ENCODE peak calls at places on chromosomes 13 and 19, in seven cellular contexts. One of them, this sample, is unnamed.

GRCh38 chr13:72820156-72820897 is 38.4 kb downstream of the PIBF1 start:
- DNase-seq in retinal pigment epithelial cell: peak
- DNase-seq in adrenal gland: no peak
- DNase-seq in GM12878: no peak
- DNase-seq in GM23338: peak
- DNase-seq in brain microvascular endothelial cell: peak
- DNase-seq in heart left ventricle: no peak
- DNase-seq in this sample: peak

GRCh38 chr19:13505761-13506549 is at the start of gene CACNA1A:
- DNase-seq in retinal pigment epithelial cell: no peak
- DNase-seq in adrenal gland: no peak
- DNase-seq in GM12878: no peak
- DNase-seq in GM23338: peak
- DNase-seq in brain microvascular endothelial cell: no peak
- DNase-seq in heart left ventricle: no peak
- DNase-seq in this sample: peak

GRCh38 chr13:49326222-49326917 is 78.6 kb downstream of the CDADC1 start:
- DNase-seq in retinal pigment epithelial cell: no peak
- DNase-seq in adrenal gland: no peak
- DNase-seq in GM12878: no peak
- DNase-seq in GM23338: no peak
- DNase-seq in brain microvascular endothelial cell: no peak
- DNase-seq in heart left ventricle: no peak
- DNase-seq in this sample: no peak

GRCh38 chr19:33171916-33172359 is 22.2 kb upstream of the LRP3 start:
- DNase-seq in retinal pigment epithelial cell: no peak
- DNase-seq in adrenal gland: no peak
- DNase-seq in GM12878: no peak
- DNase-seq in GM23338: no peak
- DNase-seq in brain microvascular endothelial cell: no peak
- DNase-seq in heart left ventricle: no peak
- DNase-seq in this sample: peak

GRCh38 chr13:31361673-31362072 is 161.9 kb downstream of the B3GLCT start:
- DNase-seq in retinal pigment epithelial cell: no peak
- DNase-seq in adrenal gland: no peak
- DNase-seq in GM12878: no peak
- DNase-seq in GM23338: no peak
- DNase-seq in brain microvascular endothelial cell: no peak
- DNase-seq in heart left ventricle: no peak
- DNase-seq in this sample: no peak

GRCh38 chr13:21228738-21229137 is 52.3 kb downstream of the MRPL57 start:
- DNase-seq in retinal pigment epithelial cell: no peak
- DNase-seq in adrenal gland: no peak
- DNase-seq in GM12878: no peak
- DNase-seq in GM23338: no peak
- DNase-seq in brain microvascular endothelial cell: no peak
- DNase-seq in heart left ventricle: no peak
- DNase-seq in this sample: no peak

GRCh38 chr13:21898461-21898860 is 227.6 kb downstream of the FGF9 start:
- DNase-seq in retinal pigment epithelial cell: no peak
- DNase-seq in adrenal gland: no peak
- DNase-seq in GM12878: no peak
- DNase-seq in GM23338: no peak
- DNase-seq in brain microvascular endothelial cell: no peak
- DNase-seq in heart left ventricle: no peak
- DNase-seq in this sample: no peak

GRCh38 chr13:112616586-112617381 is 28.8 kb upstream of the TUBGCP3 start:
- DNase-seq in retinal pigment epithelial cell: no peak
- DNase-seq in adrenal gland: peak
- DNase-seq in GM12878: no peak
- DNase-seq in GM23338: peak
- DNase-seq in brain microvascular endothelial cell: peak
- DNase-seq in heart left ventricle: no peak
- DNase-seq in this sample: peak

GRCh38 chr13:112118451-112119064 is 51.6 kb downstream of the SOX1 start:
- DNase-seq in retinal pigment epithelial cell: no peak
- DNase-seq in adrenal gland: no peak
- DNase-seq in GM12878: no peak
- DNase-seq in GM23338: no peak
- DNase-seq in brain microvascular endothelial cell: no peak
- DNase-seq in heart left ventricle: no peak
- DNase-seq in this sample: no peak

GRCh38 chr19:1668339-1669123 is 16.1 kb upstream of the TCF3 start:
- DNase-seq in retinal pigment epithelial cell: no peak
- DNase-seq in adrenal gland: no peak
- DNase-seq in GM12878: no peak
- DNase-seq in GM23338: peak
- DNase-seq in brain microvascular endothelial cell: no peak
- DNase-seq in heart left ventricle: no peak
- DNase-seq in this sample: no peak

GRCh38 chr19:30830875-30831274 is 458.7 kb downstream of the ZNF536 start:
- DNase-seq in retinal pigment epithelial cell: no peak
- DNase-seq in adrenal gland: no peak
- DNase-seq in GM12878: no peak
- DNase-seq in GM23338: no peak
- DNase-seq in brain microvascular endothelial cell: no peak
- DNase-seq in heart left ventricle: no peak
- DNase-seq in this sample: no peak

GRCh38 chr19:33704271-33704670 is 82.5 kb downstream of the CHST8 start:
- DNase-seq in retinal pigment epithelial cell: no peak
- DNase-seq in adrenal gland: no peak
- DNase-seq in GM12878: no peak
- DNase-seq in GM23338: no peak
- DNase-seq in brain microvascular endothelial cell: no peak
- DNase-seq in heart left ventricle: no peak
- DNase-seq in this sample: no peak

GRCh38 chr19:57058871-57059270 is 60.9 kb upstream of the USP29 start:
- DNase-seq in retinal pigment epithelial cell: no peak
- DNase-seq in adrenal gland: no peak
- DNase-seq in GM12878: no peak
- DNase-seq in GM23338: no peak
- DNase-seq in brain microvascular endothelial cell: no peak
- DNase-seq in heart left ventricle: no peak
- DNase-seq in this sample: no peak

GRCh38 chr19:13043285-13043684 is 48.0 kb downstream of the NFIX start:
- DNase-seq in retinal pigment epithelial cell: no peak
- DNase-seq in adrenal gland: no peak
- DNase-seq in GM12878: no peak
- DNase-seq in GM23338: no peak
- DNase-seq in brain microvascular endothelial cell: no peak
- DNase-seq in heart left ventricle: no peak
- DNase-seq in this sample: no peak

GRCh38 chr19:10612515-10613119 is 12.7 kb upstream of the SLC44A2 start:
- DNase-seq in retinal pigment epithelial cell: no peak
- DNase-seq in adrenal gland: peak
- DNase-seq in GM12878: no peak
- DNase-seq in GM23338: no peak
- DNase-seq in brain microvascular endothelial cell: no peak
- DNase-seq in heart left ventricle: peak
- DNase-seq in this sample: no peak

GRCh38 chr13:57698851-57699250 is 67.3 kb downstream of the PCDH17 start:
- DNase-seq in retinal pigment epithelial cell: no peak
- DNase-seq in adrenal gland: no peak
- DNase-seq in GM12878: no peak
- DNase-seq in GM23338: no peak
- DNase-seq in brain microvascular endothelial cell: no peak
- DNase-seq in heart left ventricle: no peak
- DNase-seq in this sample: no peak

GRCh38 chr13:49272296-49272695 is 24.6 kb downstream of the CDADC1 start:
- DNase-seq in retinal pigment epithelial cell: no peak
- DNase-seq in adrenal gland: no peak
- DNase-seq in GM12878: no peak
- DNase-seq in GM23338: no peak
- DNase-seq in brain microvascular endothelial cell: no peak
- DNase-seq in heart left ventricle: no peak
- DNase-seq in this sample: no peak

GRCh38 chr19:4870025-4870700 is 2.7 kb upstream of the PLIN3 start:
- DNase-seq in retinal pigment epithelial cell: peak
- DNase-seq in adrenal gland: peak
- DNase-seq in GM12878: no peak
- DNase-seq in GM23338: peak
- DNase-seq in brain microvascular endothelial cell: peak
- DNase-seq in heart left ventricle: peak
- DNase-seq in this sample: peak

GRCh38 chr13:102703721-102704035 is 8.8 kb upstream of the METTL21C start:
- DNase-seq in retinal pigment epithelial cell: no peak
- DNase-seq in adrenal gland: no peak
- DNase-seq in GM12878: no peak
- DNase-seq in GM23338: no peak
- DNase-seq in brain microvascular endothelial cell: no peak
- DNase-seq in heart left ventricle: no peak
- DNase-seq in this sample: no peak

GRCh38 chr13:81929988-81930387 is 1589.1 kb upstream of the SPRY2 start:
- DNase-seq in retinal pigment epithelial cell: peak
- DNase-seq in adrenal gland: no peak
- DNase-seq in GM12878: no peak
- DNase-seq in GM23338: peak
- DNase-seq in brain microvascular endothelial cell: no peak
- DNase-seq in heart left ventricle: no peak
- DNase-seq in this sample: no peak

GRCh38 chr19:21308778-21309177 is 20.4 kb downstream of the ZNF708 start:
- DNase-seq in retinal pigment epithelial cell: no peak
- DNase-seq in adrenal gland: no peak
- DNase-seq in GM12878: no peak
- DNase-seq in GM23338: no peak
- DNase-seq in brain microvascular endothelial cell: no peak
- DNase-seq in heart left ventricle: no peak
- DNase-seq in this sample: peak

GRCh38 chr13:49545661-49546060 is 39.7 kb downstream of the RCBTB1 start:
- DNase-seq in retinal pigment epithelial cell: no peak
- DNase-seq in adrenal gland: no peak
- DNase-seq in GM12878: no peak
- DNase-seq in GM23338: no peak
- DNase-seq in brain microvascular endothelial cell: no peak
- DNase-seq in heart left ventricle: no peak
- DNase-seq in this sample: no peak

GRCh38 chr13:109007946-109008345 is 378.5 kb downstream of the MYO16 start:
- DNase-seq in retinal pigment epithelial cell: no peak
- DNase-seq in adrenal gland: no peak
- DNase-seq in GM12878: no peak
- DNase-seq in GM23338: no peak
- DNase-seq in brain microvascular endothelial cell: peak
- DNase-seq in heart left ventricle: no peak
- DNase-seq in this sample: no peak

GRCh38 chr19:39347332-39348227 is 5.4 kb downstream of the SAMD4B start:
- DNase-seq in retinal pigment epithelial cell: no peak
- DNase-seq in adrenal gland: no peak
- DNase-seq in GM12878: no peak
- DNase-seq in GM23338: no peak
- DNase-seq in brain microvascular endothelial cell: peak
- DNase-seq in heart left ventricle: no peak
- DNase-seq in this sample: no peak

GRCh38 chr13:97109841-97110492 is 112.2 kb upstream of the MBNL2 start:
- DNase-seq in retinal pigment epithelial cell: peak
- DNase-seq in adrenal gland: peak
- DNase-seq in GM12878: no peak
- DNase-seq in GM23338: peak
- DNase-seq in brain microvascular endothelial cell: peak
- DNase-seq in heart left ventricle: peak
- DNase-seq in this sample: peak
- H3K4me3 ChIP-seq in retinal pigment epithelial cell: peak
- H3K4me3 ChIP-seq in adrenal gland: no peak
- H3K4me3 ChIP-seq in GM12878: no peak
- H3K4me3 ChIP-seq in GM23338: peak
- H3K4me3 ChIP-seq in brain microvascular endothelial cell: no peak
- H3K4me3 ChIP-seq in heart left ventricle: no peak
- H3K4me3 ChIP-seq in this sample: peak

GRCh38 chr13:45879666-45880065 is 28.1 kb upstream of the SIAH3 start:
- DNase-seq in retinal pigment epithelial cell: no peak
- DNase-seq in adrenal gland: peak
- DNase-seq in GM12878: no peak
- DNase-seq in GM23338: peak
- DNase-seq in brain microvascular endothelial cell: no peak
- DNase-seq in heart left ventricle: peak
- DNase-seq in this sample: no peak
- TF ChIP-seq CTCF in retinal pigment epithelial cell: peak
- TF ChIP-seq CTCF in adrenal gland: peak
- TF ChIP-seq CTCF in GM12878: peak
- TF ChIP-seq CTCF in GM23338: peak
- TF ChIP-seq CTCF in brain microvascular endothelial cell: peak
- TF ChIP-seq CTCF in heart left ventricle: peak
- TF ChIP-seq CTCF in this sample: no peak

GRCh38 chr13:40350283-40350992 is 316.0 kb downstream of the FOXO1 start:
- DNase-seq in retinal pigment epithelial cell: no peak
- DNase-seq in adrenal gland: no peak
- DNase-seq in GM12878: no peak
- DNase-seq in GM23338: no peak
- DNase-seq in brain microvascular endothelial cell: no peak
- DNase-seq in heart left ventricle: no peak
- DNase-seq in this sample: peak
- H3K4me3 ChIP-seq in retinal pigment epithelial cell: no peak
- H3K4me3 ChIP-seq in adrenal gland: no peak
- H3K4me3 ChIP-seq in GM12878: no peak
- H3K4me3 ChIP-seq in GM23338: no peak
- H3K4me3 ChIP-seq in brain microvascular endothelial cell: no peak
- H3K4me3 ChIP-seq in heart left ventricle: no peak
- H3K4me3 ChIP-seq in this sample: no peak

GRCh38 chr13:59476376-59476775 is 687.4 kb downstream of the DIAPH3 start:
- DNase-seq in retinal pigment epithelial cell: no peak
- DNase-seq in adrenal gland: no peak
- DNase-seq in GM12878: no peak
- DNase-seq in GM23338: no peak
- DNase-seq in brain microvascular endothelial cell: no peak
- DNase-seq in heart left ventricle: no peak
- DNase-seq in this sample: no peak

GRCh38 chr13:59479629-59480028 is 684.1 kb downstream of the DIAPH3 start:
- DNase-seq in retinal pigment epithelial cell: no peak
- DNase-seq in adrenal gland: no peak
- DNase-seq in GM12878: no peak
- DNase-seq in GM23338: peak
- DNase-seq in brain microvascular endothelial cell: no peak
- DNase-seq in heart left ventricle: no peak
- DNase-seq in this sample: no peak

GRCh38 chr13:59478908-59479307 is 684.8 kb downstream of the DIAPH3 start:
- DNase-seq in retinal pigment epithelial cell: peak
- DNase-seq in adrenal gland: no peak
- DNase-seq in GM12878: no peak
- DNase-seq in GM23338: peak
- DNase-seq in brain microvascular endothelial cell: no peak
- DNase-seq in heart left ventricle: no peak
- DNase-seq in this sample: no peak

GRCh38 chr13:59475911-59476310 is 687.8 kb downstream of the DIAPH3 start:
- DNase-seq in retinal pigment epithelial cell: no peak
- DNase-seq in adrenal gland: no peak
- DNase-seq in GM12878: no peak
- DNase-seq in GM23338: no peak
- DNase-seq in brain microvascular endothelial cell: no peak
- DNase-seq in heart left ventricle: no peak
- DNase-seq in this sample: no peak

GRCh38 chr13:59477011-59477410 is 686.7 kb downstream of the DIAPH3 start:
- DNase-seq in retinal pigment epithelial cell: no peak
- DNase-seq in adrenal gland: no peak
- DNase-seq in GM12878: no peak
- DNase-seq in GM23338: peak
- DNase-seq in brain microvascular endothelial cell: no peak
- DNase-seq in heart left ventricle: no peak
- DNase-seq in this sample: no peak
- TF ChIP-seq CTCF in retinal pigment epithelial cell: peak
- TF ChIP-seq CTCF in adrenal gland: no peak
- TF ChIP-seq CTCF in GM12878: peak
- TF ChIP-seq CTCF in GM23338: peak
- TF ChIP-seq CTCF in brain microvascular endothelial cell: peak
- TF ChIP-seq CTCF in heart left ventricle: peak
- TF ChIP-seq CTCF in this sample: peak